ENCODE peak calls at places on chromosomes 3 and 15, in four cellular contexts. One of them, this sample, is unnamed.
A peak's percentile ranks its signal among the peaks of the same experiment; 100 is the strongest.

GRCh38 chr3:172658344-172659245 is 52.3 kb downstream of the NCEH1 start:
- DNase-seq in trophoblast cell: no peak
- DNase-seq in neural progenitor cell: no peak
- DNase-seq in fibroblast of lung: peak; percentile 96
- DNase-seq in this sample: no peak

GRCh38 chr15:51647128-51647562 is 24.6 kb upstream of the DMXL2 start:
- DNase-seq in trophoblast cell: no peak
- DNase-seq in neural progenitor cell: no peak
- DNase-seq in fibroblast of lung: peak; percentile 59
- DNase-seq in this sample: peak; percentile 75

GRCh38 chr15:36428102-36428845 is 151.2 kb upstream of the CDIN1 start:
- DNase-seq in trophoblast cell: peak; percentile 23
- DNase-seq in neural progenitor cell: no peak
- DNase-seq in fibroblast of lung: peak; percentile 98
- DNase-seq in this sample: no peak

GRCh38 chr3:181488536-181488935 is 223.2 kb upstream of the SOX2 start:
- DNase-seq in trophoblast cell: no peak
- DNase-seq in neural progenitor cell: no peak
- DNase-seq in fibroblast of lung: no peak
- DNase-seq in this sample: no peak

GRCh38 chr3:183896184-183896583 is 11.5 kb upstream of the PARL start:
- DNase-seq in trophoblast cell: no peak
- DNase-seq in neural progenitor cell: no peak
- DNase-seq in fibroblast of lung: no peak
- DNase-seq in this sample: no peak

GRCh38 chr15:92664178-92664900 is 8.8 kb upstream of the FAM174B start:
- DNase-seq in trophoblast cell: no peak
- DNase-seq in neural progenitor cell: no peak
- DNase-seq in fibroblast of lung: no peak
- DNase-seq in this sample: no peak

GRCh38 chr3:132347095-132347494 is 29.9 kb downstream of the ACP3 start:
- DNase-seq in trophoblast cell: peak; percentile 42
- DNase-seq in neural progenitor cell: no peak
- DNase-seq in fibroblast of lung: no peak
- DNase-seq in this sample: no peak

GRCh38 chr3:113736548-113737089 is 9.4 kb downstream of the NAA50 start:
- DNase-seq in trophoblast cell: peak; percentile 46
- DNase-seq in neural progenitor cell: peak; percentile 45
- DNase-seq in fibroblast of lung: peak; percentile 83
- DNase-seq in this sample: no peak

GRCh38 chr15:85751731-85752421 is 42.8 kb downstream of the KLHL25 start:
- DNase-seq in trophoblast cell: no peak
- DNase-seq in neural progenitor cell: peak; percentile 72
- DNase-seq in fibroblast of lung: no peak
- DNase-seq in this sample: no peak

GRCh38 chr3:55687526-55687925 is 200.4 kb upstream of the WNT5A start:
- DNase-seq in trophoblast cell: no peak
- DNase-seq in neural progenitor cell: no peak
- DNase-seq in fibroblast of lung: no peak
- DNase-seq in this sample: no peak

GRCh38 chr3:20066848-20067617 is 26.8 kb downstream of the KAT2B start:
- DNase-seq in trophoblast cell: no peak
- DNase-seq in neural progenitor cell: no peak
- DNase-seq in fibroblast of lung: peak; percentile 30
- DNase-seq in this sample: no peak

GRCh38 chr3:15796771-15797599 is 794 bp downstream of the ANKRD28 start:
- DNase-seq in trophoblast cell: no peak
- DNase-seq in neural progenitor cell: peak; percentile 60
- DNase-seq in fibroblast of lung: peak; percentile 68
- DNase-seq in this sample: no peak

GRCh38 chr3:154228561-154229216 is 95.6 kb downstream of the DHX36 start:
- DNase-seq in trophoblast cell: peak; percentile 38
- DNase-seq in neural progenitor cell: no peak
- DNase-seq in fibroblast of lung: no peak
- DNase-seq in this sample: no peak

GRCh38 chr3:150286390-150287147 is 121.5 kb upstream of the TSC22D2 start:
- DNase-seq in trophoblast cell: no peak
- DNase-seq in neural progenitor cell: peak; percentile 64
- DNase-seq in fibroblast of lung: peak; percentile 64
- DNase-seq in this sample: no peak

GRCh38 chr15:25780479-25781255 is 82.5 kb downstream of the ATP10A start:
- DNase-seq in trophoblast cell: no peak
- DNase-seq in neural progenitor cell: no peak
- DNase-seq in fibroblast of lung: no peak
- DNase-seq in this sample: no peak

GRCh38 chr3:171429635-171430034 is 30.6 kb downstream of the TNIK start:
- DNase-seq in trophoblast cell: no peak
- DNase-seq in neural progenitor cell: no peak
- DNase-seq in fibroblast of lung: no peak
- DNase-seq in this sample: no peak

GRCh38 chr3:126746395-126747177 is 42.5 kb downstream of the CHCHD6 start:
- DNase-seq in trophoblast cell: peak; percentile 29
- DNase-seq in neural progenitor cell: no peak
- DNase-seq in fibroblast of lung: peak; percentile 50
- DNase-seq in this sample: no peak

GRCh38 chr3:41265823-41266273 is 66.5 kb downstream of the CTNNB1 start:
- DNase-seq in trophoblast cell: no peak
- DNase-seq in neural progenitor cell: no peak
- DNase-seq in fibroblast of lung: peak; percentile 74
- DNase-seq in this sample: no peak

GRCh38 chr15:45449878-45450277 is 71.5 kb upstream of the GATM start:
- DNase-seq in trophoblast cell: no peak
- DNase-seq in neural progenitor cell: no peak
- DNase-seq in fibroblast of lung: no peak
- DNase-seq in this sample: peak; percentile 92

GRCh38 chr15:101455291-101455916 is 34.1 kb downstream of the PCSK6 start:
- DNase-seq in trophoblast cell: no peak
- DNase-seq in neural progenitor cell: no peak
- DNase-seq in fibroblast of lung: no peak
- DNase-seq in this sample: no peak

GRCh38 chr15:100033140-100033857 is 300.1 kb upstream of the LYSMD4 start:
- DNase-seq in trophoblast cell: no peak
- DNase-seq in neural progenitor cell: no peak
- DNase-seq in fibroblast of lung: peak; percentile 61
- DNase-seq in this sample: no peak

GRCh38 chr15:53762916-53763315 is 3.5 kb upstream of the WDR72 start:
- DNase-seq in trophoblast cell: no peak
- DNase-seq in neural progenitor cell: no peak
- DNase-seq in fibroblast of lung: no peak
- DNase-seq in this sample: no peak

GRCh38 chr15:63408514-63408913 is 26.9 kb upstream of the CA12 start:
- DNase-seq in trophoblast cell: no peak
- DNase-seq in neural progenitor cell: no peak
- DNase-seq in fibroblast of lung: peak; percentile 22
- DNase-seq in this sample: no peak

GRCh38 chr15:66019377-66019776 is 150.1 kb downstream of the RAB11A start:
- DNase-seq in trophoblast cell: no peak
- DNase-seq in neural progenitor cell: peak; percentile 39
- DNase-seq in fibroblast of lung: no peak
- DNase-seq in this sample: no peak

GRCh38 chr3:175155172-175155571 is 296.0 kb downstream of the NAALADL2 start:
- DNase-seq in trophoblast cell: no peak
- DNase-seq in neural progenitor cell: no peak
- DNase-seq in fibroblast of lung: no peak
- DNase-seq in this sample: no peak

GRCh38 chr15:72991026-72991425 is 61.2 kb upstream of the NEO1 start:
- DNase-seq in trophoblast cell: no peak
- DNase-seq in neural progenitor cell: no peak
- DNase-seq in fibroblast of lung: no peak
- DNase-seq in this sample: no peak

GRCh38 chr15:60893886-60894285 is 335.2 kb downstream of the RORA start:
- DNase-seq in trophoblast cell: no peak
- DNase-seq in neural progenitor cell: no peak
- DNase-seq in fibroblast of lung: no peak
- DNase-seq in this sample: no peak

GRCh38 chr3:78754066-78754743 is 1013.6 kb downstream of the ROBO1 start:
- DNase-seq in trophoblast cell: no peak
- DNase-seq in neural progenitor cell: peak; percentile 11
- DNase-seq in fibroblast of lung: peak; percentile 73
- DNase-seq in this sample: no peak

GRCh38 chr3:71502066-71502465 is 81.5 kb downstream of the FOXP1 start:
- DNase-seq in trophoblast cell: no peak
- DNase-seq in neural progenitor cell: no peak
- DNase-seq in fibroblast of lung: no peak
- DNase-seq in this sample: no peak
- H3K9ac ChIP-seq in trophoblast cell: no peak overlapping the region
- H3K9ac ChIP-seq in neural progenitor cell: no peak overlapping the region
- H3K9ac ChIP-seq in fibroblast of lung: no peak overlapping the region
- H3K9ac ChIP-seq in this sample: no peak overlapping the region

GRCh38 chr3:52046914-52047239 is 9.5 kb downstream of the DUSP7 start:
- DNase-seq in trophoblast cell: no peak
- DNase-seq in neural progenitor cell: no peak
- DNase-seq in fibroblast of lung: no peak
- DNase-seq in this sample: no peak
- H3K9ac ChIP-seq in trophoblast cell: no peak overlapping the region
- H3K9ac ChIP-seq in neural progenitor cell: no peak overlapping the region
- H3K9ac ChIP-seq in fibroblast of lung: peak overlapping the region; percentile 59
- H3K9ac ChIP-seq in this sample: no peak overlapping the region

GRCh38 chr15:41584636-41585139 is 25.7 kb downstream of the TYRO3 start:
- DNase-seq in trophoblast cell: peak; percentile 14
- DNase-seq in neural progenitor cell: no peak
- DNase-seq in fibroblast of lung: no peak
- DNase-seq in this sample: no peak
- H3K9ac ChIP-seq in trophoblast cell: peak overlapping the region; percentile 74
- H3K9ac ChIP-seq in neural progenitor cell: no peak overlapping the region
- H3K9ac ChIP-seq in fibroblast of lung: no peak overlapping the region
- H3K9ac ChIP-seq in this sample: peak overlapping the region; percentile 58

GRCh38 chr15:34436956-34437442 is 609 bp downstream of the GOLGA8A start:
- DNase-seq in trophoblast cell: peak; percentile 2
- DNase-seq in neural progenitor cell: peak; percentile 82
- DNase-seq in fibroblast of lung: peak; percentile 34
- DNase-seq in this sample: no peak
- H3K9ac ChIP-seq in trophoblast cell: no peak overlapping the region
- H3K9ac ChIP-seq in neural progenitor cell: peak overlapping the region; percentile 68
- H3K9ac ChIP-seq in fibroblast of lung: peak overlapping the region; percentile 40
- H3K9ac ChIP-seq in this sample: peak overlapping the region; percentile 35

DNA sequence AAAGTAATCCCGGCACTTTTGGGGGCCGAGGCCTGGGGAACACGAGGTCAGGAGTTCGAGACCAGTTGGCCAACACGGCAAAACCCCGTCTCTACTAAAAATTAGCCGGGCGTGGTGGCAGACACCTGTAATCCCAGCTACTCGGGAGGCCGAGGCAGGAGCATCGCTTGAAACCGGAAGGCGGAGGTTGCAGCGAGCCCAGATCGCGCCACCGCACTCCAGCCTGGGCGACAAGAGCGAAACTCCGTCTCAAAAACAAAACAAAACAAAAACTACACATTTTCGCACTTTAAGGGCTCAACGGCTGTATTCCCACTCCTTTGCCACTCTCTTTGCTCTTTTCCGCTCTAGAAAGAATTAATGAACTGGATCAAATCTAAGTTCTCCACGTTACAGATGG is 763 bp upstream of the TRNT1 start:
- DNase-seq in trophoblast cell: no peak
- DNase-seq in neural progenitor cell: no peak
- DNase-seq in fibroblast of lung: no peak
- DNase-seq in this sample: no peak
- H3K9ac ChIP-seq in trophoblast cell: no peak overlapping the region
- H3K9ac ChIP-seq in neural progenitor cell: no peak overlapping the region
- H3K9ac ChIP-seq in fibroblast of lung: peak overlapping the region; percentile 98
- H3K9ac ChIP-seq in this sample: no peak overlapping the region